ENCODE peak calls at places on chromosomes 2 and 18, in six cellular contexts. G is chondrocyte; D is activated CD8-positive, alpha-beta memory T cell treated with anti-CD3 and anti-CD28 coated beads for 48 hours; N is K562; X is GM19239; L is HTR-8/SVneo. Z is an unnamed sample.

GRCh38 chr2:90207454-90208058 is 1516.1 kb downstream of the RPIA start:
- DNase-seq in G (no peak), D (no peak), N (no peak), X (peak; percentile 2), L (no peak), Z (peak; percentile 1)

GRCh38 chr2:126634273-126634861 is 21.6 kb upstream of the GYPC start:
- DNase-seq in G (no peak), D (no peak), N (peak; percentile 30), X (no peak), L (no peak), Z (no peak)

GRCh38 chr2:67880291-67880761 is 182.5 kb downstream of the C1D start:
- DNase-seq in G (no peak), D (no peak), N (no peak), X (no peak), L (no peak), Z (no peak)

GRCh38 chr2:207869784-207870778 is 100.4 kb upstream of the FZD5 start:
- DNase-seq in G (no peak), D (no peak), N (no peak), X (no peak), L (no peak), Z (no peak)

GRCh38 chr2:16626997-16627605 is 38.5 kb downstream of the CYRIA start:
- DNase-seq in G (no peak), D (no peak), N (no peak), X (no peak), L (no peak), Z (no peak)

GRCh38 chr18:55233850-55234249 is 274.6 kb upstream of the CCDC68 start:
- DNase-seq in G (no peak), D (no peak), N (no peak), X (no peak), L (no peak), Z (no peak)

GRCh38 chr18:23943104-23943503 is 71.5 kb upstream of the TTC39C start:
- DNase-seq in G (no peak), D (no peak), N (no peak), X (peak; percentile 44), L (no peak), Z (peak; percentile 56)

GRCh38 chr2:96345403-96345802 is 9.8 kb downstream of the NCAPH start:
- DNase-seq in G (no peak), D (no peak), N (no peak), X (no peak), L (no peak), Z (no peak)

GRCh38 chr2:235416816-235417499 is 76.9 kb upstream of the AGAP1 start:
- DNase-seq in G (no peak), D (no peak), N (no peak), X (no peak), L (no peak), Z (no peak)

GRCh38 chr18:50700245-50701165 is 119.3 kb downstream of the MRO start:
- DNase-seq in G (no peak), D (no peak), N (no peak), X (no peak), L (no peak), Z (no peak)

GRCh38 chr18:51617572-51618260 is 420.2 kb upstream of the MEX3C start:
- DNase-seq in G (no peak), D (no peak), N (no peak), X (no peak), L (no peak), Z (no peak)

GRCh38 chr2:66577331-66578041 is 142.6 kb downstream of the MEIS1 start:
- DNase-seq in G (no peak), D (no peak), N (no peak), X (no peak), L (no peak), Z (no peak)